ENCODE peak calls at places on chromosomes 16 and 17, in ten cellular contexts. Z is DMS153; X is germinal center; C is esophagus squamous epithelium; P is NCI-H1048; V is heart right ventricle; I is stimulated activated CD8-positive, alpha-beta memory T cell treated with anti-CD3 and anti-CD28 coated beads, Interleukin-15, amount 100 ng/mL, for 48 hours; O is HFFc6; M is hepatocyte; E is HEK293T. J is an unnamed sample.

GRCh38 chr16:86534779-86535605 is 20.0 kb downstream of the MTHFSD start:
- DNase-seq in Z (no peak), O (no peak), P (no peak), V (no peak), C (no peak), I (no peak), M (no peak), X (no peak), E (no peak), J (no peak)

GRCh38 chr17:39781814-39782213 is 44.1 kb downstream of the GRB7 start:
- DNase-seq in V (no peak), Z (no peak), P (no peak), M (no peak), O (no peak), I (no peak), E (no peak), X (no peak), C (no peak), J (no peak)

GRCh38 chr17:64103751-64104364 is 26.1 kb downstream of the ERN1 start:
- DNase-seq in Z (peak; percentile 10), X (no peak), O (peak; percentile 22), M (no peak), E (no peak), C (no peak), V (no peak), P (no peak), I (no peak), J (peak; percentile 56)

GRCh38 chr16:7236824-7237410 is 95.7 kb upstream of the RBFOX1 start:
- DNase-seq in P (no peak), M (no peak), E (no peak), X (no peak), C (no peak), O (no peak), Z (no peak), V (no peak), I (no peak), J (no peak)

GRCh38 chr17:79937981-79938695 is 97.5 kb downstream of the TBC1D16 start:
- DNase-seq in V (peak; percentile 28), I (no peak), E (no peak), M (no peak), X (no peak), P (no peak), O (no peak), Z (no peak), C (no peak), J (no peak)

GRCh38 chr17:14559220-14559619 is 258.3 kb downstream of the HS3ST3B1 start:
- DNase-seq in O (no peak), Z (no peak), E (no peak), C (no peak), P (no peak), V (no peak), I (no peak), M (no peak), X (no peak), J (no peak)

GRCh38 chr17:8785547-8786412 is 13.4 kb downstream of the MFSD6L start:
- DNase-seq in Z (no peak), P (peak; percentile 60), I (peak; percentile 29), V (peak; percentile 83), X (peak; percentile 50), E (peak; percentile 78), M (peak; percentile 83), C (no peak), O (peak; percentile 56), J (no peak)

GRCh38 chr17:76432712-76433336 is 20.1 kb downstream of the UBE2O start:
- DNase-seq in V (no peak), Z (no peak), C (no peak), O (peak; percentile 38), M (no peak), E (no peak), I (no peak), P (no peak), X (no peak), J (peak; percentile 22)

GRCh38 chr17:12738624-12739023 is 50.7 kb upstream of the ARHGAP44 start:
- DNase-seq in V (no peak), P (no peak), X (no peak), Z (no peak), I (no peak), E (no peak), O (no peak), M (no peak), C (no peak), J (no peak)

GRCh38 chr17:29078183-29079045 is 35.5 kb downstream of the PIPOX start:
- DNase-seq in E (no peak), P (no peak), I (no peak), C (no peak), X (no peak), Z (peak; percentile 14), O (no peak), V (no peak), M (no peak), J (no peak)

GRCh38 chr17:1834378-1835149 is 4.8 kb downstream of the RPA1 start:
- DNase-seq in P (no peak), I (no peak), Z (no peak), V (no peak), O (no peak), E (no peak), M (no peak), C (no peak), X (peak; percentile 74), J (no peak)